ENCODE peak calls at places on chromosomes 7 and 10, in six cellular contexts. One of them, this sample, is unnamed.

GRCh38 chr10:34985823-34986222 is 104.3 kb downstream of the CUL2 start:
- ATAC-seq in activated CD4-positive, CD25-positive, alpha-beta regulatory T cell treated with anti-CD3 and anti-CD28 coated beads, Interleukin-2, amount 50 U/mL, for 24 hours: no peak
- ATAC-seq in T-helper 17 cell: no peak
- ATAC-seq in left ventricle myocardium superior: peak
- ATAC-seq in T-cell: no peak
- ATAC-seq in left cardiac atrium: peak
- ATAC-seq in this sample: peak

GRCh38 chr10:112330154-112330553 is 43.8 kb upstream of the ACSL5 start:
- ATAC-seq in left cardiac atrium: no peak
- ATAC-seq in T-cell: no peak
- ATAC-seq in activated CD4-positive, CD25-positive, alpha-beta regulatory T cell treated with anti-CD3 and anti-CD28 coated beads, Interleukin-2, amount 50 U/mL, for 24 hours: no peak
- ATAC-seq in T-helper 17 cell: no peak
- ATAC-seq in left ventricle myocardium superior: no peak
- ATAC-seq in this sample: no peak

GRCh38 chr7:156777364-156778069 is 115.5 kb downstream of the LMBR1 start:
- ATAC-seq in T-cell: peak
- ATAC-seq in activated CD4-positive, CD25-positive, alpha-beta regulatory T cell treated with anti-CD3 and anti-CD28 coated beads, Interleukin-2, amount 50 U/mL, for 24 hours: peak
- ATAC-seq in left cardiac atrium: no peak
- ATAC-seq in T-helper 17 cell: no peak
- ATAC-seq in left ventricle myocardium superior: no peak
- ATAC-seq in this sample: no peak

GRCh38 chr10:110620108-110620719 is 23.9 kb upstream of the RBM20 start:
- ATAC-seq in left cardiac atrium: no peak
- ATAC-seq in activated CD4-positive, CD25-positive, alpha-beta regulatory T cell treated with anti-CD3 and anti-CD28 coated beads, Interleukin-2, amount 50 U/mL, for 24 hours: no peak
- ATAC-seq in T-helper 17 cell: no peak
- ATAC-seq in left ventricle myocardium superior: no peak
- ATAC-seq in T-cell: no peak
- ATAC-seq in this sample: no peak

GRCh38 chr10:15461353-15462108 is 90.4 kb upstream of the FAM171A1 start:
- ATAC-seq in T-cell: no peak
- ATAC-seq in activated CD4-positive, CD25-positive, alpha-beta regulatory T cell treated with anti-CD3 and anti-CD28 coated beads, Interleukin-2, amount 50 U/mL, for 24 hours: no peak
- ATAC-seq in left cardiac atrium: peak
- ATAC-seq in T-helper 17 cell: no peak
- ATAC-seq in left ventricle myocardium superior: peak
- ATAC-seq in this sample: peak

GRCh38 chr10:11043446-11044127 is 25.9 kb downstream of the CELF2 start:
- ATAC-seq in activated CD4-positive, CD25-positive, alpha-beta regulatory T cell treated with anti-CD3 and anti-CD28 coated beads, Interleukin-2, amount 50 U/mL, for 24 hours: no peak
- ATAC-seq in T-cell: no peak
- ATAC-seq in left ventricle myocardium superior: no peak
- ATAC-seq in T-helper 17 cell: no peak
- ATAC-seq in left cardiac atrium: no peak
- ATAC-seq in this sample: no peak

GRCh38 chr7:151459726-151460473 is 20.0 kb upstream of the CRYGN start:
- ATAC-seq in left cardiac atrium: peak
- ATAC-seq in T-cell: no peak
- ATAC-seq in activated CD4-positive, CD25-positive, alpha-beta regulatory T cell treated with anti-CD3 and anti-CD28 coated beads, Interleukin-2, amount 50 U/mL, for 24 hours: no peak
- ATAC-seq in left ventricle myocardium superior: peak
- ATAC-seq in T-helper 17 cell: no peak
- ATAC-seq in this sample: peak

GRCh38 chr7:128946936-128947830 is 9.5 kb downstream of the IRF5 start:
- ATAC-seq in left cardiac atrium: no peak
- ATAC-seq in T-helper 17 cell: no peak
- ATAC-seq in T-cell: no peak
- ATAC-seq in activated CD4-positive, CD25-positive, alpha-beta regulatory T cell treated with anti-CD3 and anti-CD28 coated beads, Interleukin-2, amount 50 U/mL, for 24 hours: no peak
- ATAC-seq in left ventricle myocardium superior: no peak
- ATAC-seq in this sample: peak

GRCh38 chr10:23694921-23695824 is 256.3 kb downstream of the OTUD1 start:
- ATAC-seq in activated CD4-positive, CD25-positive, alpha-beta regulatory T cell treated with anti-CD3 and anti-CD28 coated beads, Interleukin-2, amount 50 U/mL, for 24 hours: no peak
- ATAC-seq in T-helper 17 cell: no peak
- ATAC-seq in T-cell: no peak
- ATAC-seq in left ventricle myocardium superior: no peak
- ATAC-seq in left cardiac atrium: no peak
- ATAC-seq in this sample: no peak

GRCh38 chr7:143085109-143085508 is 33.0 kb downstream of the OR6V1 start:
- ATAC-seq in left ventricle myocardium superior: no peak
- ATAC-seq in activated CD4-positive, CD25-positive, alpha-beta regulatory T cell treated with anti-CD3 and anti-CD28 coated beads, Interleukin-2, amount 50 U/mL, for 24 hours: no peak
- ATAC-seq in T-cell: no peak
- ATAC-seq in T-helper 17 cell: peak
- ATAC-seq in left cardiac atrium: no peak
- ATAC-seq in this sample: peak

GRCh38 chr7:70735313-70735712 is 396.6 kb upstream of the GALNT17 start:
- ATAC-seq in left ventricle myocardium superior: no peak
- ATAC-seq in T-helper 17 cell: no peak
- ATAC-seq in left cardiac atrium: no peak
- ATAC-seq in activated CD4-positive, CD25-positive, alpha-beta regulatory T cell treated with anti-CD3 and anti-CD28 coated beads, Interleukin-2, amount 50 U/mL, for 24 hours: no peak
- ATAC-seq in T-cell: no peak
- ATAC-seq in this sample: no peak

GRCh38 chr10:20630092-20630643 is 266.9 kb downstream of the NEBL start:
- ATAC-seq in activated CD4-positive, CD25-positive, alpha-beta regulatory T cell treated with anti-CD3 and anti-CD28 coated beads, Interleukin-2, amount 50 U/mL, for 24 hours: no peak
- ATAC-seq in left ventricle myocardium superior: no peak
- ATAC-seq in T-helper 17 cell: no peak
- ATAC-seq in left cardiac atrium: no peak
- ATAC-seq in T-cell: no peak
- ATAC-seq in this sample: no peak

GRCh38 chr10:52216852-52217251 is 97.2 kb upstream of the DKK1 start:
- ATAC-seq in T-helper 17 cell: no peak
- ATAC-seq in left ventricle myocardium superior: no peak
- ATAC-seq in activated CD4-positive, CD25-positive, alpha-beta regulatory T cell treated with anti-CD3 and anti-CD28 coated beads, Interleukin-2, amount 50 U/mL, for 24 hours: no peak
- ATAC-seq in left cardiac atrium: no peak
- ATAC-seq in T-cell: no peak
- ATAC-seq in this sample: peak

GRCh38 chr10:132179551-132180392 is 7.0 kb upstream of the DPYSL4 start:
- ATAC-seq in activated CD4-positive, CD25-positive, alpha-beta regulatory T cell treated with anti-CD3 and anti-CD28 coated beads, Interleukin-2, amount 50 U/mL, for 24 hours: no peak
- ATAC-seq in left ventricle myocardium superior: no peak
- ATAC-seq in T-helper 17 cell: no peak
- ATAC-seq in T-cell: no peak
- ATAC-seq in left cardiac atrium: no peak
- ATAC-seq in this sample: no peak

GRCh38 chr10:34580643-34581042 is 234.5 kb downstream of the PARD3 start:
- ATAC-seq in left ventricle myocardium superior: peak
- ATAC-seq in T-cell: no peak
- ATAC-seq in left cardiac atrium: no peak
- ATAC-seq in T-helper 17 cell: no peak
- ATAC-seq in activated CD4-positive, CD25-positive, alpha-beta regulatory T cell treated with anti-CD3 and anti-CD28 coated beads, Interleukin-2, amount 50 U/mL, for 24 hours: no peak
- ATAC-seq in this sample: peak

GRCh38 chr7:139560678-139561077 is 37.2 kb downstream of the CLEC2L start:
- ATAC-seq in T-cell: no peak
- ATAC-seq in activated CD4-positive, CD25-positive, alpha-beta regulatory T cell treated with anti-CD3 and anti-CD28 coated beads, Interleukin-2, amount 50 U/mL, for 24 hours: no peak
- ATAC-seq in left ventricle myocardium superior: no peak
- ATAC-seq in left cardiac atrium: no peak
- ATAC-seq in T-helper 17 cell: no peak
- ATAC-seq in this sample: no peak

This sample was measured in esophagus mucosa.